ENCODE peak calls at places on chromosomes 6 and 20, in four cellular contexts. One of them, this sample, is unnamed.

GRCh38 chr6:13175759-13176158 is 152.6 kb downstream of the TBC1D7 start:
- DNase-seq in bronchial epithelial cell: no peak
- DNase-seq in dorsolateral prefrontal cortex: no peak
- DNase-seq in upper lobe of left lung: no peak
- DNase-seq in this sample: no peak

GRCh38 chr6:157083343-157083742 is 240.0 kb downstream of the TMEM242 start:
- DNase-seq in bronchial epithelial cell: no peak
- DNase-seq in dorsolateral prefrontal cortex: no peak
- DNase-seq in upper lobe of left lung: no peak
- DNase-seq in this sample: no peak

GRCh38 chr20:54172856-54173652 is 732 bp downstream of the CYP24A1 start:
- DNase-seq in bronchial epithelial cell: no peak
- DNase-seq in dorsolateral prefrontal cortex: no peak
- DNase-seq in upper lobe of left lung: no peak
- DNase-seq in this sample: no peak

GRCh38 chr6:29627762-29628418 is 5.1 kb downstream of the GABBR1 start:
- DNase-seq in bronchial epithelial cell: peak
- DNase-seq in dorsolateral prefrontal cortex: peak
- DNase-seq in upper lobe of left lung: peak
- DNase-seq in this sample: peak

GRCh38 chr6:2714359-2714895 is 36.3 kb downstream of the MYLK4 start:
- DNase-seq in bronchial epithelial cell: peak
- DNase-seq in dorsolateral prefrontal cortex: no peak
- DNase-seq in upper lobe of left lung: no peak
- DNase-seq in this sample: no peak

GRCh38 chr6:73879466-73879865 is 183.5 kb downstream of the CD109 start:
- DNase-seq in bronchial epithelial cell: no peak
- DNase-seq in dorsolateral prefrontal cortex: no peak
- DNase-seq in upper lobe of left lung: no peak
- DNase-seq in this sample: no peak

GRCh38 chr6:36809933-36810844 is 29.1 kb downstream of the CPNE5 start:
- DNase-seq in bronchial epithelial cell: no peak
- DNase-seq in dorsolateral prefrontal cortex: no peak
- DNase-seq in upper lobe of left lung: no peak
- DNase-seq in this sample: no peak

GRCh38 chr6:127403636-127404035 is 55.6 kb downstream of the KIAA0408 start:
- DNase-seq in bronchial epithelial cell: no peak
- DNase-seq in dorsolateral prefrontal cortex: no peak
- DNase-seq in upper lobe of left lung: no peak
- DNase-seq in this sample: no peak

GRCh38 chr6:1604347-1604990 is 5.2 kb upstream of the FOXC1 start:
- DNase-seq in bronchial epithelial cell: no peak
- DNase-seq in dorsolateral prefrontal cortex: peak
- DNase-seq in upper lobe of left lung: peak
- DNase-seq in this sample: peak

GRCh38 chr6:130093546-130093945 is 75.2 kb downstream of the L3MBTL3 start:
- DNase-seq in bronchial epithelial cell: no peak
- DNase-seq in dorsolateral prefrontal cortex: no peak
- DNase-seq in upper lobe of left lung: no peak
- DNase-seq in this sample: no peak

GRCh38 chr6:166944666-166945256 is 11.6 kb downstream of the RNASET2 start:
- DNase-seq in bronchial epithelial cell: no peak
- DNase-seq in dorsolateral prefrontal cortex: no peak
- DNase-seq in upper lobe of left lung: no peak
- DNase-seq in this sample: no peak

GRCh38 chr6:150272264-150272975 is 96.4 kb upstream of the IYD start:
- DNase-seq in bronchial epithelial cell: peak
- DNase-seq in dorsolateral prefrontal cortex: no peak
- DNase-seq in upper lobe of left lung: no peak
- DNase-seq in this sample: no peak

GRCh38 chr6:132445201-132445951 is 44.1 kb upstream of the MOXD1 start:
- DNase-seq in bronchial epithelial cell: peak
- DNase-seq in dorsolateral prefrontal cortex: no peak
- DNase-seq in upper lobe of left lung: no peak
- DNase-seq in this sample: no peak

GRCh38 chr20:48238326-48238725 is 453.0 kb upstream of the SULF2 start:
- DNase-seq in bronchial epithelial cell: peak
- DNase-seq in dorsolateral prefrontal cortex: no peak
- DNase-seq in upper lobe of left lung: no peak
- DNase-seq in this sample: no peak

GRCh38 chr6:169426611-169427010 is 173.0 kb upstream of the THBS2 start:
- DNase-seq in bronchial epithelial cell: no peak
- DNase-seq in dorsolateral prefrontal cortex: no peak
- DNase-seq in upper lobe of left lung: no peak
- DNase-seq in this sample: no peak

GRCh38 chr6:56984374-56984773 is 29.5 kb downstream of the BEND6 start:
- DNase-seq in bronchial epithelial cell: no peak
- DNase-seq in dorsolateral prefrontal cortex: no peak
- DNase-seq in upper lobe of left lung: no peak
- DNase-seq in this sample: no peak

GRCh38 chr20:57755609-57756008 is 45.8 kb upstream of the PMEPA1 start:
- DNase-seq in bronchial epithelial cell: no peak
- DNase-seq in dorsolateral prefrontal cortex: no peak
- DNase-seq in upper lobe of left lung: peak
- DNase-seq in this sample: no peak

GRCh38 chr6:130769812-130770211 is 57.4 kb upstream of the SMLR1 start:
- DNase-seq in bronchial epithelial cell: no peak
- DNase-seq in dorsolateral prefrontal cortex: no peak
- DNase-seq in upper lobe of left lung: no peak
- DNase-seq in this sample: no peak

GRCh38 chr6:27669278-27669797 is 196.4 kb upstream of the ZNF184 start:
- DNase-seq in bronchial epithelial cell: peak
- DNase-seq in dorsolateral prefrontal cortex: no peak
- DNase-seq in upper lobe of left lung: no peak
- DNase-seq in this sample: no peak

GRCh38 chr6:48733581-48733980 is 622.6 kb upstream of the PTCHD4 start:
- DNase-seq in bronchial epithelial cell: peak
- DNase-seq in dorsolateral prefrontal cortex: no peak
- DNase-seq in upper lobe of left lung: no peak
- DNase-seq in this sample: no peak

GRCh38 chr6:153131037-153131981 is at the start of gene RGS17:
- DNase-seq in bronchial epithelial cell: no peak
- DNase-seq in dorsolateral prefrontal cortex: peak
- DNase-seq in upper lobe of left lung: peak
- DNase-seq in this sample: peak

GRCh38 chr6:158220786-158221442 is 52.8 kb downstream of the GTF2H5 start:
- DNase-seq in bronchial epithelial cell: peak
- DNase-seq in dorsolateral prefrontal cortex: peak
- DNase-seq in upper lobe of left lung: peak
- DNase-seq in this sample: peak

GRCh38 chr6:157982580-157983438 is 1.1 kb downstream of the SYNJ2 start:
- DNase-seq in bronchial epithelial cell: no peak
- DNase-seq in dorsolateral prefrontal cortex: no peak
- DNase-seq in upper lobe of left lung: no peak
- DNase-seq in this sample: no peak

GRCh38 chr6:157323924-157324276 is 581 bp upstream of the TMEM242 start:
- DNase-seq in bronchial epithelial cell: peak
- DNase-seq in dorsolateral prefrontal cortex: peak
- DNase-seq in upper lobe of left lung: peak
- DNase-seq in this sample: peak

GRCh38 chr20:26169506-26169905 is 472.9 kb upstream of the ZNF337 start:
- DNase-seq in bronchial epithelial cell: no peak
- DNase-seq in dorsolateral prefrontal cortex: no peak
- DNase-seq in upper lobe of left lung: no peak
- DNase-seq in this sample: no peak

DNA sequence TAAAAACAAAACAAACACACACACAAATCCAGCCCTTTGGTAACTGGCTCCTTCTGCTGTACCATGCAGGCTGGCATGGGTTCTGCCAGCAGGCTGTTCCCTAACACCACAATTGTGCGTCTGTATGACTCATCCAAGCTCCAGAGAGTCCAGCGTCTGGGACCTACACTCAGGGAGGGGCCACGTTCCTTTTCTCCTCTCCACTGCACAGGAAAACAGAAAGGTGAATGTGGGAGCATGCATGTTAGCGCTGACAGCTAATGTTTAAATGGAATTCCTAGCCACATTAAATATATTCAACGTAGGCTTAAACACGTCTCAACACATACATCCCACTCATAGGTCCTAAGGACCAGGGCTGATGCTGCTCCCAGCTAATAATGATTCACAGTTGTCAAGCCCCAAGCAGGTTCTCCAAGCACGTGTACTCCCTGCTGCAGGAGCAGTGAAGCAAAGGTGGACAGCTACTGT is 20.7 kb downstream of the MAP1LC3A start:
- DNase-seq in bronchial epithelial cell: peak
- DNase-seq in dorsolateral prefrontal cortex: peak
- DNase-seq in upper lobe of left lung: no peak
- DNase-seq in this sample: no peak
- TF ChIP-seq CTCF in bronchial epithelial cell: peak
- TF ChIP-seq CTCF in dorsolateral prefrontal cortex: peak
- TF ChIP-seq CTCF in upper lobe of left lung: peak
- TF ChIP-seq CTCF in this sample: no peak

GRCh38 chr6:163731215-163732013 is 316.9 kb downstream of the QKI start:
- DNase-seq in bronchial epithelial cell: no peak
- DNase-seq in dorsolateral prefrontal cortex: no peak
- DNase-seq in upper lobe of left lung: no peak
- DNase-seq in this sample: no peak

GRCh38 chr6:163726037-163726695 is 311.6 kb downstream of the QKI start:
- DNase-seq in bronchial epithelial cell: no peak
- DNase-seq in dorsolateral prefrontal cortex: no peak
- DNase-seq in upper lobe of left lung: no peak
- DNase-seq in this sample: no peak

GRCh38 chr6:163728442-163729126 is 314.1 kb downstream of the QKI start:
- DNase-seq in bronchial epithelial cell: no peak
- DNase-seq in dorsolateral prefrontal cortex: no peak
- DNase-seq in upper lobe of left lung: no peak
- DNase-seq in this sample: no peak

GRCh38 chr6:163730496-163731210 is 316.1 kb downstream of the QKI start:
- DNase-seq in bronchial epithelial cell: no peak
- DNase-seq in dorsolateral prefrontal cortex: no peak
- DNase-seq in upper lobe of left lung: no peak
- DNase-seq in this sample: no peak

GRCh38 chr6:163729127-163729872 is 314.8 kb downstream of the QKI start:
- DNase-seq in bronchial epithelial cell: no peak
- DNase-seq in dorsolateral prefrontal cortex: peak
- DNase-seq in upper lobe of left lung: no peak
- DNase-seq in this sample: no peak
- TF ChIP-seq CTCF in bronchial epithelial cell: no peak
- TF ChIP-seq CTCF in dorsolateral prefrontal cortex: no peak
- TF ChIP-seq CTCF in upper lobe of left lung: no peak
- TF ChIP-seq CTCF in this sample: no peak

GRCh38 chr20:43910564-43910963 is 4.1 kb upstream of the TOX2 start:
- DNase-seq in bronchial epithelial cell: no peak
- DNase-seq in dorsolateral prefrontal cortex: no peak
- DNase-seq in upper lobe of left lung: no peak
- DNase-seq in this sample: no peak

GRCh38 chr20:43913291-43914025 is 1.2 kb upstream of the TOX2 start:
- DNase-seq in bronchial epithelial cell: no peak
- DNase-seq in dorsolateral prefrontal cortex: no peak
- DNase-seq in upper lobe of left lung: no peak
- DNase-seq in this sample: no peak

GRCh38 chr20:43909720-43910119 is 4.9 kb upstream of the TOX2 start:
- DNase-seq in bronchial epithelial cell: no peak
- DNase-seq in dorsolateral prefrontal cortex: no peak
- DNase-seq in upper lobe of left lung: no peak
- DNase-seq in this sample: no peak

GRCh38 chr20:43909211-43909610 is 5.4 kb upstream of the TOX2 start:
- DNase-seq in bronchial epithelial cell: no peak
- DNase-seq in dorsolateral prefrontal cortex: no peak
- DNase-seq in upper lobe of left lung: no peak
- DNase-seq in this sample: no peak

DNA sequence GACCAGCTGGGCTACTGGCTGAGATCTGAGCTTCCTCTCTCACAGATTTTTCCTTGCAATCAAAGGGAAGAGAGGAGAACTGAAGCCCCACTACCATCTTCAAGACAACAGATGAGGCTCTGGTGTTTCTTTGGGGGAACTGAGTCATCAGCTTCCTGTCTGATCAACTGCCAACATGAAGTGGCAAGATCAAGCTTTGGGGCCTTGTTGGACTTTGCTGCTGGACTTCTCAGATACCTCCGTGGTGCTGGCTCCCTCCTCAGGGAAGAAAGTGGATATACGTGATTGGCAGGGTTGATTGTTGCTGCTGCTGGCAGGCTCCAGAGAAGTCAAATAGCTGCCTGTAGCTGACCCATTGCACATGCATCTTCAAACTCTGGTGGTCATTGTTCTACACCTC is 3.6 kb upstream of the TOX2 start:
- DNase-seq in bronchial epithelial cell: peak
- DNase-seq in dorsolateral prefrontal cortex: no peak
- DNase-seq in upper lobe of left lung: no peak
- DNase-seq in this sample: peak
- TF ChIP-seq CTCF in bronchial epithelial cell: peak
- TF ChIP-seq CTCF in dorsolateral prefrontal cortex: no peak
- TF ChIP-seq CTCF in upper lobe of left lung: no peak
- TF ChIP-seq CTCF in this sample: no peak

GRCh38 chr6:33008944-33009861 is at the start of gene HLA-DOA:
- DNase-seq in bronchial epithelial cell: no peak
- DNase-seq in dorsolateral prefrontal cortex: no peak
- DNase-seq in upper lobe of left lung: no peak
- DNase-seq in this sample: no peak
- TF ChIP-seq CTCF in bronchial epithelial cell: no peak
- TF ChIP-seq CTCF in dorsolateral prefrontal cortex: no peak
- TF ChIP-seq CTCF in upper lobe of left lung: no peak
- TF ChIP-seq CTCF in this sample: no peak

DNA sequence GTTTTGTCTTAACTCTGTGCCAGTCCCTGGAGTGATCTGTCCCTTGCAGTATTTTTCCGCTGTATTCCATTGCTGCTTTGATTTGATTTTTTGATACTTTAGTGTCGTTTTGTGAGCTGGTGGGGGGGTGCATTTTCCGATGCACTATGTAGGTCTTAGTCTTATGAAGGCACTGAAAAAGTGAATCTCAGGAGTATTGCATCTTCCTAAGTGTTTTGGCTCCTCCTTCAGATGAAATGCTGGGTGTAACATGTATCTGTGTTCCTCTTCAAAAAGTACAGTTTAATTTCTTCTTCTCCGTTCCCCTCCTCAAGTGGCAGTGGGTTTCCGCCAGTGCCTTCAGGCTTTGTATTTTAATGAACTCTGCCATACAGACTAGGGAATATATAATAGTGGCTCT is 580.7 kb upstream of the GJE1 start:
- DNase-seq in bronchial epithelial cell: peak
- DNase-seq in dorsolateral prefrontal cortex: no peak
- DNase-seq in upper lobe of left lung: no peak
- DNase-seq in this sample: no peak
- TF ChIP-seq CTCF in bronchial epithelial cell: no peak
- TF ChIP-seq CTCF in dorsolateral prefrontal cortex: no peak
- TF ChIP-seq CTCF in upper lobe of left lung: no peak
- TF ChIP-seq CTCF in this sample: no peak